ENCODE peak calls at places on chromosomes 1 and 21, in seven cellular contexts. U is OCI-M1; I is activated T-helper 1 cell treated with anti-CD3 and anti-CD28 coated beads, Interleukin-2, amount 50 U/mL, for 16 hours; C is T-helper 1 cell; Y is GM20000; N is AG04449; T is lower lobe of right lung. V is an unnamed sample.

GRCh38 chr1:9249534-9250335 is 15.2 kb downstream of the H6PD start:
- DNase-seq in Y (peak), T (peak), C (no peak), U (peak), I (no peak), N (no peak), V (no peak)

GRCh38 chr1:206469933-206470691 is at the start of gene IKBKE:
- DNase-seq in N (no peak), Y (peak), U (peak), I (no peak), T (peak), C (peak), V (peak)

GRCh38 chr21:15355066-15355465 is 290.3 kb upstream of the NRIP1 start:
- DNase-seq in U (no peak), Y (no peak), T (no peak), I (no peak), C (no peak), N (no peak), V (no peak)

GRCh38 chr1:221227872-221228337 is 348.7 kb downstream of the HLX start:
- DNase-seq in N (no peak), C (no peak), U (no peak), Y (no peak), I (no peak), T (no peak), V (no peak)

GRCh38 chr1:21901473-21901847 is 35.6 kb downstream of the HSPG2 start:
- DNase-seq in I (no peak), N (no peak), Y (no peak), C (no peak), U (no peak), T (no peak), V (no peak)

GRCh38 chr1:108560430-108561144 is 687 bp downstream of the EEIG2 start:
- DNase-seq in C (no peak), U (peak), N (no peak), Y (peak), T (peak), I (peak), V (peak)

GRCh38 chr1:32215629-32216505 is 6.3 kb downstream of the TMEM234 start:
- DNase-seq in N (no peak), T (peak), C (no peak), I (no peak), Y (peak), U (peak), V (peak)

GRCh38 chr1:36778773-36779172 is 255.5 kb downstream of the GRIK3 start:
- DNase-seq in U (no peak), T (no peak), C (no peak), Y (no peak), I (no peak), N (no peak), V (no peak)

GRCh38 chr1:51192213-51192843 is 43.7 kb upstream of the RNF11 start:
- DNase-seq in C (peak), N (peak), I (peak), Y (peak), T (peak), U (peak), V (peak)

GRCh38 chr1:43979528-43980254 is 681 bp downstream of the B4GALT2 start:
- DNase-seq in C (no peak), N (no peak), Y (peak), U (peak), I (no peak), T (no peak), V (peak)

V was measured in Ammon's horn.